ENCODE peak calls at places on chromosomes 16 and 17, in four cellular contexts. P is EL, R is amygdala, N is GM03348. J is an unnamed sample.

GRCh38 chr17:77465358-77466041 is 324.7 kb downstream of the SEC14L1 start:
- DNase-seq in P (peak), N (peak), R (no peak), J (peak)

GRCh38 chr17:39014044-39014794 is 47.0 kb upstream of the FBXO47 start:
- DNase-seq in P (peak), R (no peak), N (peak), J (peak)

GRCh38 chr16:83967838-83968482 is at the start of gene NECAB2:
- DNase-seq in R (no peak), N (peak), P (peak), J (no peak)

GRCh38 chr17:2395258-2396170 is 5.3 kb downstream of the MNT start:
- DNase-seq in R (no peak), P (peak), N (no peak), J (no peak)

GRCh38 chr16:17529982-17530760 is 59.4 kb upstream of the XYLT1 start:
- DNase-seq in N (no peak), R (no peak), P (no peak), J (no peak)

GRCh38 chr17:14925498-14925897 is 339.6 kb downstream of the PMP22 start:
- DNase-seq in R (no peak), P (no peak), N (no peak), J (no peak)

GRCh38 chr17:17902877-17903276 is 66.1 kb upstream of the SREBF1 start:
- DNase-seq in R (no peak), P (no peak), N (no peak), J (no peak)

GRCh38 chr17:78859051-78859450 is 18.4 kb upstream of the USP36 start:
- DNase-seq in R (no peak), P (no peak), N (no peak), J (no peak)

GRCh38 chr16:77993586-77993985 is 28.8 kb upstream of the CLEC3A start:
- DNase-seq in R (no peak), N (no peak), P (no peak), J (peak)

GRCh38 chr17:18172528-18173278 is 10.9 kb upstream of the ALKBH5 start:
- DNase-seq in N (no peak), R (no peak), P (no peak), J (no peak)

GRCh38 chr17:37358098-37358829 is 17.5 kb upstream of the C17orf78 start:
- DNase-seq in R (no peak), P (peak), N (peak), J (peak)

GRCh38 chr16:70582280-70582978 is 58.8 kb downstream of the SF3B3 start:
- DNase-seq in P (no peak), N (no peak), R (no peak), J (no peak)

GRCh38 chr16:5649762-5650445 is 552.3 kb upstream of the EEF2KMT start:
- DNase-seq in N (no peak), R (no peak), P (no peak), J (no peak)

J was measured in astrocyte of the spinal cord.